ENCODE peak calls at places on chromosomes 4 and X, in seven cellular contexts. X is GF-D8, Z is EL, J is frontal cortex, Y is M059J, Q is breast epithelium, C is left lung. S is an unnamed sample.

GRCh38 chr4:152185786-152186540 is 349.9 kb downstream of the FBXW7 start:
- DNase-seq in X (no peak), Z (no peak), J (no peak), Y (peak), Q (no peak), C (no peak), S (no peak)

GRCh38 chrX:84735025-84735424 is 232.8 kb upstream of the HDX start:
- DNase-seq in X (peak), Z (peak), J (no peak), Y (no peak), Q (no peak), C (no peak), S (no peak)

GRCh38 chrX:124346064-124346876 is at the start of gene SH2D1A:
- DNase-seq in X (no peak), Z (no peak), J (no peak), Y (no peak), Q (no peak), C (no peak), S (no peak)

GRCh38 chr4:176261018-176261417 is 8.0 kb downstream of the ASB5 start:
- DNase-seq in X (no peak), Z (no peak), J (no peak), Y (no peak), Q (no peak), C (no peak), S (no peak)

GRCh38 chr4:150583287-150584197 is 1.6 kb downstream of the MAB21L2 start:
- DNase-seq in X (no peak), Z (peak), J (no peak), Y (peak), Q (no peak), C (no peak), S (no peak)

GRCh38 chrX:39900788-39901170 is 197.0 kb downstream of the BCOR start:
- DNase-seq in X (no peak), Z (peak), J (no peak), Y (no peak), Q (no peak), C (no peak), S (no peak)

GRCh38 chr4:118898684-118899138 is 10.1 kb downstream of the SYNPO2 start:
- DNase-seq in X (no peak), Z (no peak), J (no peak), Y (no peak), Q (no peak), C (no peak), S (peak)

GRCh38 chrX:129097668-129098067 is 425.6 kb downstream of the SMARCA1 start:
- DNase-seq in X (no peak), Z (no peak), J (no peak), Y (no peak), Q (no peak), C (no peak), S (no peak)

GRCh38 chr4:48974979-48975640 is 11.0 kb upstream of the CWH43 start:
- DNase-seq in X (no peak), Z (no peak), J (no peak), Y (no peak), Q (no peak), C (no peak), S (no peak)